ENCODE peak calls at places on chromosomes 13 and 19, in five cellular contexts. W, P, K, I and A are unnamed samples.

GRCh38 chr13:76791290-76791664 is 94.9 kb downstream of the KCTD12 start:
- DNase-seq in W (no peak), K (no peak), I (no peak), P (no peak), A (no peak)

GRCh38 chr19:58544591-58545285 is 874 bp downstream of the TRIM28 start:
- DNase-seq in P (peak; percentile 81), K (no peak), I (peak; percentile 90), W (no peak), A (peak; percentile 73)

GRCh38 chr19:6481541-6482342 is at the start of gene DENND1C:
- DNase-seq in P (peak; percentile 14), K (no peak), W (peak; percentile 66), I (peak; percentile 70), A (no peak)

GRCh38 chr13:23380534-23380933 is 53.0 kb downstream of the SACS start:
- DNase-seq in I (no peak), W (no peak), P (peak; percentile 63), K (no peak), A (no peak)

GRCh38 chr13:85538957-85539356 is 260.3 kb downstream of the SLITRK6 start:
- DNase-seq in I (no peak), P (no peak), K (no peak), W (no peak), A (no peak)

GRCh38 chr13:95535243-95535642 is 17.3 kb upstream of the CLDN10 start:
- DNase-seq in K (no peak), W (no peak), P (peak; percentile 31), I (no peak), A (no peak)

GRCh38 chr19:16327911-16328823 is 3.5 kb downstream of the KLF2 start:
- DNase-seq in W (peak; percentile 75), I (no peak), K (no peak), P (peak; percentile 69), A (no peak)

GRCh38 chr19:17522988-17523872 is 11.8 kb downstream of the PGLS start:
- DNase-seq in W (peak; percentile 73), K (no peak), I (no peak), P (no peak), A (no peak)

GRCh38 chr19:55042688-55043087 is 4.6 kb upstream of the GP6 start:
- DNase-seq in I (no peak), P (no peak), K (no peak), W (no peak), A (no peak)

GRCh38 chr19:13920940-13921744 is 15.1 kb downstream of the CC2D1A start:
- DNase-seq in P (peak; percentile 51), W (no peak), I (peak; percentile 50), K (no peak), A (peak; percentile 80)

GRCh38 chr19:10766681-10767201 is 48.9 kb downstream of the DNM2 start:
- DNase-seq in W (no peak), P (peak; percentile 69), K (no peak), I (no peak), A (peak; percentile 65)

GRCh38 chr19:43976732-43977131 is 7.3 kb upstream of the ZNF155 start:
- DNase-seq in I (no peak), W (no peak), K (no peak), P (no peak), A (no peak)

GRCh38 chr13:100549316-100549715 is 39.3 kb downstream of the GGACT start:
- DNase-seq in P (no peak), K (no peak), I (no peak), W (no peak), A (no peak)

GRCh38 chr19:4120531-4120930 is 3.4 kb downstream of the MAP2K2 start:
- DNase-seq in K (no peak), W (no peak), I (no peak), P (peak; percentile 30), A (no peak)

GRCh38 chr19:43997631-43998290 is 5.0 kb upstream of the ZNF230 start:
- DNase-seq in P (no peak), K (no peak), W (no peak), I (no peak), A (no peak)

GRCh38 chr13:104823709-104824108 is 1711.8 kb downstream of the EFNB2 start:
- DNase-seq in W (no peak), P (no peak), I (no peak), K (no peak), A (no peak)

GRCh38 chr19:43623889-43624670 is 4.7 kb upstream of the ZNF428 start:
- DNase-seq in P (no peak), K (no peak), I (peak; percentile 26), W (no peak), A (no peak)

GRCh38 chr13:89432997-89433396 is 1761.8 kb downstream of the SLITRK5 start:
- DNase-seq in I (no peak), P (no peak), W (no peak), K (no peak), A (no peak)

GRCh38 chr13:102872131-102872530 is 26.3 kb downstream of the ERCC5 start:
- DNase-seq in I (no peak), P (no peak), W (no peak), K (no peak), A (no peak)

GRCh38 chr13:102870677-102871415 is 25.0 kb downstream of the ERCC5 start:
- DNase-seq in I (peak; percentile 80), P (peak; percentile 83), W (peak; percentile 48), K (peak; percentile 11), A (peak; percentile 76)

GRCh38 chr13:102868366-102868936 is 22.6 kb downstream of the ERCC5 start:
- DNase-seq in P (no peak), I (no peak), K (no peak), W (no peak), A (no peak)

GRCh38 chr13:102872531-102872930 is 26.7 kb downstream of the ERCC5 start:
- DNase-seq in K (no peak), I (no peak), P (no peak), W (no peak), A (no peak)

DNA sequence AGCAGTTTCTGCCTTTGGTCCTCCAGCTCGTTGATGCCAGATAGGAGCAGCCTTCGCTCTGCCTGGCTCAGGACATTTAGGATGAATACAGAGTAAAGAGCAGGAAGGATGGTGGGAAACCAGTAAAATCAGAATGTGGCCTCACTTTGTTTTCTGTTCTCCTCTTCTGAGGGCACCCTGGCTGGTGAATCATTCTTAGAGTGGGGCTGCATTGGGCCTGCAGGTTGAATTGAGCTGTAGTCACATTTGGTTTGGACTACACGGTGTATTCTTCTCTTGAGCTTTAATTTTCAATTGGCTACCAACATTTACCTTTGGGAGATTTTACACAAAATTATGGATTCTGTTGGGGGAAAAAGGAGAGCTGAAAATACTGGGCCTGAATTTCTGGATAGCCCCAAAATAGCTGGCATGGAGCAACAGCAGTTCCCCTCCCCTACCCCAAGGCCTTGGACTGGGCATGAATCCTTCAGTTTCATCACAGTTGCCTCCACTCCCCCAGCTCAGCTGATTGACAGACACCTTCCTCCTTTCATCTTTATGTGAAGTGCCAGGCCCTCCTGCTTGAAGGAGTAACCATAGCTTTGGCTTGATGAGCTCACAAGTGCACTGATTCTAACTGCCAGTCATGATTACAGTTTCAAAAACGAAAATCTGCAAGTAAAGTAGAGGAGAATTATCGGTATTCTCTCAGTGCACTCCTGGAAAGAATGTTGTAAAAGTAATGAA is 24.3 kb downstream of the ERCC5 start:
- DNase-seq in P (no peak), W (no peak), I (no peak), K (no peak), A (no peak)
- H3K4me3 ChIP-seq in P (no peak overlapping the region), W (no peak overlapping the region), I (no peak overlapping the region), K (no peak overlapping the region), A (no peak overlapping the region)

DNA sequence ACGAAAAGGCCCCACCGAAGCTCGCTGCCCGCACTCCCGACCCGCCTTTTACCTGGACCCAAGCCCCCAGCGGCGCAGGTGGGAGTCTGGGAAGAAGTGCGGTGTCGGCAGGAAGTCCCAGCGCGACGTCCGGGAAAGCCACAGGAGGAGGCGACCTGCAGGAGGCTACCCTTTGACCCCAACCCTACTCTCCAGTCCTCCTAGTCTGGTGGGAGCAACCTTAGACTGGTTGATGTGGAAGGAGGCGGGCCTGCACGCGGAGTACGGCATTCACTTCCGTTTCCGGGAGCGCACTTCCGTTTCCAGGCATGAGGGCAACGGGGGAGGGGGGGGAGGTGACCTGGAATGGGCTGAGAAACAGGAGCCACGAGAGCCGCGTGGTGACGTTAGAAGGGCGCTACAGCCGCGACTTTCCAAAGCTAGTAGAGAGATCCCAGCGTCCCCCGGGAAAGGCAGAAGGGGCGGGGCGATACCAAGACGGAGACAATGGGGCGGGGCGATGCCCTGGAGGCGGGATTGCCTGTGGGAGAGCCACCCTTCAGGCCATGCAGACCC is 28.5 kb downstream of the ZNF266 start:
- DNase-seq in W (peak; percentile 26), P (peak; percentile 93), K (peak; percentile 43), I (no peak), A (peak; percentile 88)
- H3K4me3 ChIP-seq in W (peak overlapping the region; percentile 61), P (peak overlapping the region; percentile 96), K (peak overlapping the region; percentile 70), I (no peak overlapping the region), A (peak overlapping the region; percentile 46)

GRCh38 chr13:31848621-31849020 is 109.3 kb downstream of the RXFP2 start:
- DNase-seq in K (no peak), I (no peak), W (no peak), P (no peak), A (no peak)

GRCh38 chr13:31846182-31846938 is 107.0 kb downstream of the RXFP2 start:
- DNase-seq in W (peak; percentile 83), K (peak; percentile 49), P (peak; percentile 97), I (peak; percentile 96), A (peak; percentile 88)

GRCh38 chr13:31850041-31850440 is 110.7 kb downstream of the RXFP2 start:
- DNase-seq in P (no peak), W (no peak), K (no peak), I (no peak), A (no peak)

GRCh38 chr13:31846984-31847752 is 107.8 kb downstream of the RXFP2 start:
- DNase-seq in P (peak; percentile 47), I (peak; percentile 35), W (no peak), K (no peak), A (no peak)

GRCh38 chr13:31851201-31851600 is 111.9 kb downstream of the RXFP2 start:
- DNase-seq in I (no peak), P (no peak), K (no peak), W (no peak), A (no peak)
- H3K4me3 ChIP-seq in I (no peak overlapping the region), P (no peak overlapping the region), K (no peak overlapping the region), W (no peak overlapping the region), A (no peak overlapping the region)

GRCh38 chr19:18608102-18608804 is 1.7 kb upstream of the CRLF1 start:
- DNase-seq in I (no peak), W (no peak), P (no peak), K (no peak), A (no peak)
- H3K4me3 ChIP-seq in I (no peak overlapping the region), W (no peak overlapping the region), P (peak overlapping the region; percentile 82), K (no peak overlapping the region), A (peak overlapping the region; percentile 53)

DNA sequence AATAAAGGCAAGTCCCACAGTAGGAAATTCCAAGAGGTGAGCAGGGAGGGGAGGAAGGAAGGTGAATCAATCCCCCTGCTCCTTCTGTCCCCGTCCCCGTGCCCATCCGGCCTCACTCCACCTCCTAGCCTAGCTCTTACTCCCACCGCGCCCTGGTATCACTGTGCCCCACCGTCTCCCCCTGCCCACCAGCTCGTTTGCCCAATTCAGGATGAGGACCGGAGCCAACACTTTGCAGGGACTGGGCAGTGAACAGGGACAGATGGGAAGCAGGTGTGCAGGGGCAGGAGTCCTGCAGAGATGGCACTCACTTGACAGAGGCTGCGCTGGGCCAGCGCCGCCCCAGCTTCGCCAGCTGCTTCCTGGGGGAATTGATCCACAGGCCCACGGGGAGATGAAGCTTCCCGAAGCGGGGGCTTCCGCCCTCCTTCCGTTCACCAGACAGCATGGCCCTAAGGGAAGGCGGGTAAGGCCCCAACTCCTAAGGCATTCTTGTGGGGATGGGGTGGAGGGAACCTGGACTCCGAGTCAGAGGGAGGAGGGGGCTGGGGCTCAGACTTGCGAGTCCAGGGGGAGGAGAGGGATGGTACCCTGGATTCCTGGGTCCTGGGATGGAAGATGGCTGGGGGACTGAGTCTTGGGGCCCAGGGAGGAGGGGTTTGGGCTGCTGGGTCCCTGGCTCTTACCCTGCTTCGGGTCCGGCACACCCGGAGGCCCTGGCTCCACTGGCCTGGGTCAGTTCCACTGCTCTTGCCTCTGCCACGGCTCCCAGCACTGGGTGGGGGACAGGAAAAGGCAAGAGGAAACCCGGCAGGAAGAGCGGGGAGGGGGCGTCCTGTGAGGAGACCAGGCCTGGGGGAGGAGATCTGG is at the start of gene RASIP1:
- DNase-seq in P (no peak), I (peak; percentile 11), W (no peak), K (no peak), A (no peak)
- H3K4me3 ChIP-seq in P (no peak within 1 kb of the TSS), I (peak within 1 kb of the TSS; percentile 70), W (peak within 1 kb of the TSS; percentile 60), K (peak within 1 kb of the TSS; percentile 44), A (peak within 1 kb of the TSS; percentile 59)